ENCODE peak calls at places on chromosomes 3 and 15, in ten cellular contexts. O is mesenchymal stem cell; N is gastrocnemius medialis; D is right lobe of liver; M is transverse colon; R is GM23248; B is SJSA1; U is upper lobe of right lung; H is CD8-positive, alpha-beta memory T cell; Q is heart left ventricle. F is an unnamed sample.

GRCh38 chr3:119514637-119515036 is 16.3 kb downstream of the TIMMDC1 start:
- DNase-seq in H (no peak), B (no peak), O (no peak), R (no peak), M (no peak), D (no peak), N (no peak), U (no peak), Q (no peak), F (no peak)

GRCh38 chr3:5331567-5332269 is 144.2 kb downstream of the EDEM1 start:
- DNase-seq in R (no peak), Q (no peak), H (no peak), U (no peak), O (no peak), B (no peak), N (no peak), M (no peak), D (no peak), F (no peak)

GRCh38 chr3:183253961-183254815 is 1.1 kb downstream of the B3GNT5 start:
- DNase-seq in N (peak; percentile 69), O (peak; percentile 50), B (peak; percentile 47), U (peak; percentile 83), R (peak; percentile 63), D (no peak), Q (peak; percentile 45), M (peak; percentile 45), H (peak; percentile 9), F (peak; percentile 59)

GRCh38 chr3:14523792-14524191 is 16.4 kb downstream of the GRIP2 start:
- DNase-seq in D (no peak), Q (no peak), U (peak; percentile 27), H (no peak), M (no peak), B (no peak), O (no peak), N (peak; percentile 68), R (peak; percentile 25), F (no peak)

GRCh38 chr15:31147943-31148621 is 46.6 kb upstream of the TRPM1 start:
- DNase-seq in D (no peak), M (no peak), R (no peak), U (no peak), H (no peak), B (no peak), O (no peak), N (no peak), Q (no peak), F (no peak)

GRCh38 chr3:54171509-54171908 is 49.2 kb downstream of the CACNA2D3 start:
- DNase-seq in B (no peak), Q (no peak), O (no peak), M (no peak), N (no peak), D (no peak), H (no peak), R (no peak), U (no peak), F (no peak)

GRCh38 chr3:147393261-147393964 is 12.9 kb downstream of the ZIC4 start:
- DNase-seq in M (no peak), B (peak; percentile 58), R (peak; percentile 88), N (peak; percentile 73), H (no peak), D (peak; percentile 87), U (no peak), Q (no peak), O (no peak), F (peak; percentile 92)

GRCh38 chr15:38254065-38254883 is 1.6 kb downstream of the SPRED1 start:
- DNase-seq in U (no peak), B (peak; percentile 64), D (peak; percentile 56), O (peak; percentile 74), N (peak; percentile 27), M (peak; percentile 62), H (peak; percentile 31), Q (no peak), R (peak; percentile 77), F (peak; percentile 50)

GRCh38 chr15:69848551-69849231 is 249.0 kb downstream of the TLE3 start:
- DNase-seq in N (no peak), B (no peak), O (peak; percentile 72), D (no peak), Q (no peak), H (no peak), M (no peak), U (no peak), R (peak; percentile 4), F (no peak)

GRCh38 chr15:52493968-52494367 is 34.7 kb downstream of the MYO5A start:
- DNase-seq in N (no peak), U (no peak), H (no peak), O (no peak), D (no peak), Q (no peak), B (no peak), M (no peak), R (peak; percentile 26), F (no peak)

GRCh38 chr3:18779704-18780103 is 354.6 kb upstream of the SATB1 start:
- DNase-seq in N (no peak), B (no peak), D (no peak), H (no peak), O (no peak), R (no peak), U (no peak), Q (no peak), M (no peak), F (no peak)
- H3K36me3 ChIP-seq in N (no peaks in the 10 kb centered on the region), B (no peaks in the 10 kb centered on the region), D (no peaks in the 10 kb centered on the region), H (no peaks in the 10 kb centered on the region), O (no peaks in the 10 kb centered on the region), R (no peaks in the 10 kb centered on the region), U (no peaks in the 10 kb centered on the region), Q (no peaks in the 10 kb centered on the region), M (no peaks in the 10 kb centered on the region), F (no peaks in the 10 kb centered on the region)

GRCh38 chr3:185653949-185654757 is 68.1 kb downstream of the SENP2 start:
- DNase-seq in Q (no peak), O (no peak), N (no peak), M (no peak), U (no peak), R (no peak), H (no peak), D (no peak), B (no peak), F (no peak)
- H3K27ac ChIP-seq in Q (no peak overlapping the region), O (no peak overlapping the region), N (no peak overlapping the region), M (no peak overlapping the region), U (peak overlapping the region; percentile 17), R (no peak overlapping the region), H (no peak overlapping the region), D (no peak overlapping the region), B (no peak overlapping the region), F (no peak overlapping the region)

DNA sequence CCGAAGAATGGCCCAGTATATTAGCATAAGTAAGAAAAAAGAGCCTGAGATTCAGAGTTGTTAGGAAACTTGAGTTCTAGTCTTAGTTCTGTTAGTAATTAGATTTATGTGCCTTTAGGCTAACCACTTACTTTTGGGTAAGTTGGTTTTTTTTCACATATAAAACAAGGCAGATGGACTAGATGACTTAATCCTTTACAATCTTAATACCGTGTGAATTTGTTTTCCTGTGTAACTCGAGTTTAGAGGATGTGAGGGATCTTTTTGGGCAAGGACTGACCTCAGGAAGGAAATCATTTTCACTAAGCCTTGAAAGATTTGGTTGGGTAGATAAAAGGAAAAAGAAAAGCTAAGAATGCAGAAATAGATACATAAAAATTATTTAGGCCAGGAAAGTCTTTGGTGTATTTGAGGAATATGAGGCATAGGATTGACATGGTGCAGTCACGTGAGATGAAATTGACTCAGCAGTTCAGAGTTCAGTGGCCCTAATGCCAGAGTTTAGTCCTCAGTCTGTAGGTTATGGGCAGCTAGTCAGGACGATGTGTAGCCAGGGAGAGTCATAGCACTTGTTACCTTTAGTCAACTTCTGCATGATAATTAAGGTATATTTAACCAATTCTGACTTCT is 34.6 kb downstream of the PAK2 start:
- DNase-seq in M (no peak), U (no peak), B (no peak), O (no peak), Q (no peak), N (peak; percentile 24), H (no peak), D (peak; percentile 63), R (peak; percentile 66), F (no peak)
- H3K36me3 ChIP-seq in M (no peaks in the 10 kb centered on the region), U (peaks cover 3% of the 10 kb centered on the region), B (no peaks in the 10 kb centered on the region), O (no peaks in the 10 kb centered on the region), Q (no peaks in the 10 kb centered on the region), N (no peaks in the 10 kb centered on the region), H (no peaks in the 10 kb centered on the region), D (no peaks in the 10 kb centered on the region), R (no peaks in the 10 kb centered on the region), F (peaks cover 12% of the 10 kb centered on the region)

DNA sequence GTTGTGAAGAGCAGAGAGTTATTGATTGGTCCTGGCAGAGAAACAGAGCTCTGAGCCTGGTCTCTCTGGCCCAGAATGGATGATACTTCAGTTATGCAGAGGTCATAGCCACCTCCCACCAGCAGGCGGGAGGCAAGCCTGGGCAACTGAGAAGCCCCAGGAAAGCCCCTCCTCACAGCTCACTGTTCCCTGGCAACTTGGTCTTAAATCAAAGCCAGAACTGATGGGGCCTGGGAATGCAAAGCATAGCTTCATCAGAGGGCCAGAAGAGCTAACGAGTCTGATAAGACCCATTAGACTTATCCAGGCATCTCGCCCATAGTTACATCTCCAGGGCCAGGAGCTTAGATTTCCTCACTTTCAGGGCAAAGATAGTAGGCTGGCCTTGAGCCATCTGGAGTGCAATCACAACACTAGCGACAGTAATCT is 5.5 kb upstream of the COLQ start:
- DNase-seq in O (peak; percentile 17), H (no peak), U (no peak), Q (no peak), R (no peak), D (peak; percentile 68), M (no peak), B (no peak), N (no peak), F (no peak)
- H3K27ac ChIP-seq in O (no peak overlapping the region), H (no peak overlapping the region), U (no peak overlapping the region), Q (no peak overlapping the region), R (no peak overlapping the region), D (no peak overlapping the region), M (no peak overlapping the region), B (no peak overlapping the region), N (no peak overlapping the region), F (no peak overlapping the region)

GRCh38 chr3:52330194-52330805 is 14.2 kb downstream of the DNAH1 start:
- DNase-seq in H (no peak), Q (no peak), D (no peak), O (no peak), N (no peak), U (no peak), R (no peak), B (no peak), M (no peak), F (no peak)
- H3K36me3 ChIP-seq in H (no peaks in the 10 kb centered on the region), Q (peaks cover 5% of the 10 kb centered on the region), D (peaks cover 9% of the 10 kb centered on the region), O (peaks cover 11% of the 10 kb centered on the region), N (no peaks in the 10 kb centered on the region), U (peaks cover 14% of the 10 kb centered on the region), R (no peaks in the 10 kb centered on the region), B (no peaks in the 10 kb centered on the region), M (no peaks in the 10 kb centered on the region), F (no peaks in the 10 kb centered on the region)